ENCODE peak calls at places on chromosomes 3 and 15, in seven cellular contexts. N, R, K, P, B, S and Z are unnamed samples.

GRCh38 chr3:23698652-23699313 is 107.0 kb upstream of the UBE2E1 start:
- DNase-seq in N (peak), P (no peak), R (no peak), S (no peak), K (no peak), B (no peak), Z (no peak)

GRCh38 chr3:119636194-119636593 is 24.2 kb downstream of the POPDC2 start:
- DNase-seq in N (no peak), B (no peak), R (no peak), P (no peak), S (no peak), K (no peak), Z (no peak)

GRCh38 chr15:34647569-34648334 is 64.3 kb upstream of the GOLGA8B start:
- DNase-seq in P (no peak), K (no peak), N (peak), R (no peak), S (no peak), B (no peak), Z (no peak)

GRCh38 chr3:49908378-49909199 is 4.9 kb upstream of the MST1R start:
- DNase-seq in K (no peak), B (no peak), R (no peak), S (no peak), P (no peak), N (no peak), Z (no peak)

GRCh38 chr3:159821148-159821547 is 167.5 kb upstream of the IL12A start:
- DNase-seq in K (no peak), B (no peak), N (no peak), P (no peak), R (no peak), S (no peak), Z (no peak)

GRCh38 chr3:120428904-120429303 is 21.9 kb downstream of the FSTL1 start:
- DNase-seq in B (no peak), K (no peak), R (no peak), S (no peak), P (no peak), N (no peak), Z (no peak)

GRCh38 chr3:94360982-94361381 is 298.1 kb downstream of the NSUN3 start:
- DNase-seq in S (peak), B (peak), K (no peak), N (no peak), P (no peak), R (no peak), Z (no peak)

GRCh38 chr3:12907729-12908128 is 66.4 kb upstream of the RPL32 start:
- DNase-seq in S (no peak), B (no peak), P (no peak), R (no peak), N (no peak), K (peak), Z (no peak)

GRCh38 chr3:34012102-34012461 is 213.7 kb downstream of the PDCD6IP start:
- DNase-seq in R (peak), K (no peak), P (peak), N (no peak), S (no peak), B (no peak), Z (no peak)

GRCh38 chr15:70504305-70504951 is 258.9 kb downstream of the UACA start:
- DNase-seq in K (no peak), P (no peak), R (no peak), N (peak), B (peak), S (peak), Z (peak)

GRCh38 chr3:184339016-184339415 is 1.6 kb downstream of the FAM131A start:
- DNase-seq in R (no peak), B (no peak), K (peak), N (no peak), P (no peak), S (no peak), Z (no peak)

GRCh38 chr15:34182942-34183341 is 27.0 kb downstream of the KATNBL1 start:
- DNase-seq in R (no peak), N (no peak), K (peak), S (no peak), B (no peak), P (peak), Z (no peak)

GRCh38 chr3:171462224-171462623 is 2.0 kb upstream of the TNIK start:
- DNase-seq in P (no peak), B (no peak), K (peak), N (peak), R (no peak), S (no peak), Z (peak)

GRCh38 chr3:23161896-23162570 is 41.1 kb upstream of the UBE2E2 start:
- DNase-seq in P (no peak), B (no peak), K (no peak), R (no peak), S (no peak), N (peak), Z (peak)

GRCh38 chr15:37100109-37100873 is at the start of gene MEIS2:
- DNase-seq in R (peak), S (peak), N (peak), K (peak), P (peak), B (peak), Z (peak)

GRCh38 chr15:92244703-92245102 is 149.0 kb upstream of the ST8SIA2 start:
- DNase-seq in S (no peak), N (no peak), R (no peak), B (no peak), P (no peak), K (no peak), Z (no peak)

GRCh38 chr15:79122943-79123342 is 32.4 kb upstream of the RASGRF1 start:
- DNase-seq in B (no peak), S (no peak), R (no peak), K (no peak), P (no peak), N (no peak), Z (no peak)

GRCh38 chr15:58568157-58568571 is 136.4 kb downstream of the LIPC start:
- DNase-seq in P (no peak), B (peak), K (no peak), N (no peak), R (no peak), S (peak), Z (no peak)

GRCh38 chr15:67095834-67096366 is 30.5 kb downstream of the SMAD3 start:
- DNase-seq in B (no peak), P (no peak), N (no peak), R (no peak), S (no peak), K (no peak), Z (no peak)

GRCh38 chr3:90184861-90185260 is 1077.4 kb downstream of the EPHA3 start:
- DNase-seq in P (no peak), N (no peak), S (no peak), R (no peak), K (no peak), B (no peak), Z (no peak)

GRCh38 chr15:74768099-74768770 is 13.6 kb upstream of the CSK start:
- DNase-seq in N (no peak), B (no peak), S (no peak), K (peak), P (no peak), R (no peak), Z (no peak)

GRCh38 chr3:28476194-28476593 is 127.6 kb upstream of the AZI2 start:
- DNase-seq in S (no peak), P (no peak), K (peak), N (peak), B (no peak), R (peak), Z (peak)

GRCh38 chr3:77746892-77747291 is 707.0 kb downstream of the ROBO2 start:
- DNase-seq in P (no peak), R (no peak), B (no peak), K (no peak), S (no peak), N (no peak), Z (no peak)

GRCh38 chr15:35307676-35308075 is 222.6 kb upstream of the NANOGP8 start:
- DNase-seq in R (no peak), P (no peak), K (no peak), S (no peak), B (no peak), N (no peak), Z (no peak)

GRCh38 chr3:66110840-66111239 is 72.1 kb upstream of the MAGI1 start:
- DNase-seq in P (no peak), R (no peak), K (peak), B (no peak), N (no peak), S (no peak), Z (no peak)

GRCh38 chr15:24886538-24886937 is 68.2 kb upstream of the SNRPN start:
- DNase-seq in B (no peak), S (no peak), K (no peak), P (no peak), R (no peak), N (no peak), Z (no peak)

GRCh38 chr3:9942164-9942563 is 8.5 kb downstream of the CRELD1 start:
- DNase-seq in B (no peak), P (no peak), K (no peak), N (no peak), R (no peak), S (no peak), Z (no peak)

GRCh38 chr3:15108082-15108545 is 9.2 kb upstream of the RBSN start:
- DNase-seq in K (peak), S (peak), B (peak), R (peak), N (peak), P (peak), Z (peak)
- TF ChIP-seq CTCF in K (peak), S (no peak), B (peak), R (peak), N (peak), P (peak), Z (peak)

GRCh38 chr15:43081283-43081682 is 24.6 kb downstream of the UBR1 start:
- DNase-seq in P (no peak), S (no peak), N (no peak), B (no peak), R (no peak), K (no peak), Z (no peak)
- TF ChIP-seq CTCF in P (no peak), S (no peak), N (no peak), B (no peak), R (no peak), K (no peak), Z (no peak)

GRCh38 chr15:98804057-98804380 is 155.7 kb downstream of the IGF1R start:
- DNase-seq in K (no peak), S (no peak), P (no peak), R (no peak), N (no peak), B (no peak), Z (no peak)
- TF ChIP-seq CTCF in K (peak), S (no peak), P (no peak), R (no peak), N (no peak), B (no peak), Z (no peak)

GRCh38 chr3:40848411-40848810 is 323.7 kb downstream of the ZNF621 start:
- DNase-seq in B (no peak), N (no peak), R (no peak), K (no peak), S (no peak), P (no peak), Z (no peak)

GRCh38 chr3:40845916-40846315 is 321.2 kb downstream of the ZNF621 start:
- DNase-seq in S (no peak), R (no peak), N (no peak), K (no peak), P (no peak), B (no peak), Z (no peak)

GRCh38 chr3:40846466-40846865 is 321.7 kb downstream of the ZNF621 start:
- DNase-seq in S (no peak), K (no peak), B (no peak), R (no peak), N (no peak), P (no peak), Z (no peak)

GRCh38 chr3:40845447-40845846 is 320.7 kb downstream of the ZNF621 start:
- DNase-seq in K (no peak), R (no peak), S (no peak), B (no peak), P (no peak), N (no peak), Z (no peak)

DNA sequence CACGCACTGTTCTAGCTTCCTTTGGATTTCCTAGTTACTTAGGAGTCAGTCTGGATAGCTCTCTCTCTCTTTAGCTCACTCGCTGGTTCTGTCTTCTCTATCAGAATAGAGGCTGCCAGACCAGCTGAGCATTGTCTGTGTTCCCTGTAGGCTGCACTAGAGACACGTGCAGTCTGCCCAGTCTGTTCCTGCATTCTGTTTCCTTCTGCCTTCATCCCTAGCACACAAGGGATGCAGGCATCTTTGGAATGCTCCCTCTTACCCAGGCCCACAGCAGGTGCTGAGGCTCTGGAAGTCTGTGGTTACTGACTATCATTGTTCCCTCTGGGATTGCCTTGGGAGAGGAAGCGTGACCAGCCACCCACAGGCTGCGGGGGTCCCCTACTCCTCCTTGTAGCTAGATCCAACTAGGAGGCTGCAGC is 322.8 kb downstream of the ZNF621 start:
- DNase-seq in R (no peak), P (peak), K (peak), S (no peak), B (no peak), N (no peak), Z (no peak)
- TF ChIP-seq CTCF in R (no peak), P (peak), K (no peak), S (no peak), B (no peak), N (no peak), Z (no peak)

GRCh38 chr15:28929200-28929599 is 43.4 kb downstream of the APBA2 start:
- DNase-seq in S (no peak), R (no peak), P (no peak), B (no peak), N (no peak), K (no peak), Z (no peak)
- TF ChIP-seq CTCF in S (no peak), R (no peak), P (no peak), B (no peak), N (no peak), K (no peak), Z (no peak)

GRCh38 chr3:7546219-7546618 is 685.3 kb downstream of the GRM7 start:
- DNase-seq in R (no peak), P (no peak), N (no peak), K (no peak), S (peak), B (no peak), Z (no peak)
- TF ChIP-seq CTCF in R (no peak), P (no peak), N (no peak), K (no peak), S (no peak), B (peak), Z (no peak)

GRCh38 chr3:69458798-69459197 is 72.9 kb upstream of the FRMD4B start:
- DNase-seq in P (no peak), B (no peak), R (no peak), K (no peak), N (no peak), S (no peak), Z (no peak)

GRCh38 chr3:69462022-69462825 is 76.3 kb upstream of the FRMD4B start:
- DNase-seq in R (no peak), B (no peak), K (no peak), N (no peak), S (no peak), P (no peak), Z (no peak)

GRCh38 chr3:69463546-69463945 is 77.7 kb upstream of the FRMD4B start:
- DNase-seq in P (no peak), B (no peak), S (no peak), K (no peak), R (no peak), N (no peak), Z (no peak)

GRCh38 chr3:69460034-69460433 is 74.1 kb upstream of the FRMD4B start:
- DNase-seq in K (no peak), S (no peak), P (no peak), B (no peak), N (no peak), R (no peak), Z (no peak)

DNA sequence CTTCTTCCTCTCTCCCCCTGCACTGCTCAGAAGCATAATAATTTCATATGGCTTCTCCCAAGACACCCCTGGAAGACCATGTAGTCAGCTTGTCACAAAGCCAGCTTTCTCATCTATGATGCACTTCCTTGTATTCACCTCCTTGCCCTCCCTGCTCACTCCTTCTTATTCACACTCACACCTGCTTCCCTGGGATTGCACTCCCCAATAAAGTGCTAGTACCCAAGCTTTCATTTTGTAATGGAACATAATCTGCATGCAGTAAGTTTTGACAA is 76.9 kb upstream of the FRMD4B start:
- DNase-seq in N (no peak), K (no peak), S (no peak), R (no peak), P (no peak), B (no peak), Z (no peak)
- TF ChIP-seq CTCF in N (no peak), K (no peak), S (no peak), R (no peak), P (no peak), B (no peak), Z (no peak)

GRCh38 chr3:41075958-41076357 is 123.3 kb upstream of the CTNNB1 start:
- DNase-seq in S (no peak), R (no peak), P (peak), B (peak), N (no peak), K (peak), Z (no peak)
- TF ChIP-seq CTCF in S (no peak), R (no peak), P (no peak), B (no peak), N (no peak), K (no peak), Z (no peak)

GRCh38 chr3:141065258-141065657 is 14.1 kb downstream of the SPSB4 start:
- DNase-seq in S (no peak), B (no peak), P (peak), R (no peak), N (no peak), K (no peak), Z (no peak)

GRCh38 chr3:141064255-141064926 is 13.2 kb downstream of the SPSB4 start:
- DNase-seq in R (no peak), N (no peak), S (no peak), B (no peak), K (no peak), P (no peak), Z (no peak)

GRCh38 chr3:141066593-141066860 is 15.4 kb downstream of the SPSB4 start:
- DNase-seq in S (no peak), R (no peak), B (no peak), P (no peak), N (no peak), K (no peak), Z (no peak)

GRCh38 chr3:141067559-141067958 is 16.4 kb downstream of the SPSB4 start:
- DNase-seq in N (no peak), P (peak), K (no peak), S (no peak), R (no peak), B (no peak), Z (no peak)

GRCh38 chr3:141065841-141066592 is 14.9 kb downstream of the SPSB4 start:
- DNase-seq in B (no peak), P (peak), R (no peak), S (no peak), K (no peak), N (no peak), Z (no peak)
- TF ChIP-seq CTCF in B (no peak), P (no peak), R (no peak), S (no peak), K (no peak), N (no peak), Z (no peak)